ENCODE peak calls at places on chromosomes 12 and 14, in ten cellular contexts. One of them, this sample, is unnamed.

GRCh38 chr12:112116232-112117060 is 7.9 kb upstream of the NAA25 start:
- DNase-seq in gastrocnemius medialis: peak; percentile 36
- DNase-seq in WERI-Rb-1: peak; percentile 61
- DNase-seq in posterior vena cava: peak; percentile 86
- DNase-seq in HEK293T: peak; percentile 84
- DNase-seq in progenitor cell of endocrine pancreas: peak; percentile 34
- DNase-seq in EH: peak; percentile 56
- DNase-seq in mesothelial cell of epicardium: no peak
- DNase-seq in SK-MEL-5: peak; percentile 70
- DNase-seq in choroid plexus epithelial cell: peak; percentile 90
- DNase-seq in this sample: peak; percentile 27

GRCh38 chr14:31543969-31544799 is 17.0 kb upstream of the NUBPL start:
- DNase-seq in gastrocnemius medialis: no peak
- DNase-seq in WERI-Rb-1: no peak
- DNase-seq in posterior vena cava: no peak
- DNase-seq in HEK293T: peak; percentile 22
- DNase-seq in progenitor cell of endocrine pancreas: no peak
- DNase-seq in EH: no peak
- DNase-seq in mesothelial cell of epicardium: no peak
- DNase-seq in SK-MEL-5: peak; percentile 44
- DNase-seq in choroid plexus epithelial cell: peak; percentile 57
- DNase-seq in this sample: no peak

GRCh38 chr12:100391856-100392255 is 35.0 kb downstream of the SLC17A8 start:
- DNase-seq in gastrocnemius medialis: no peak
- DNase-seq in WERI-Rb-1: no peak
- DNase-seq in posterior vena cava: no peak
- DNase-seq in HEK293T: no peak
- DNase-seq in progenitor cell of endocrine pancreas: no peak
- DNase-seq in EH: peak; percentile 14
- DNase-seq in mesothelial cell of epicardium: no peak
- DNase-seq in SK-MEL-5: peak; percentile 72
- DNase-seq in choroid plexus epithelial cell: peak; percentile 61
- DNase-seq in this sample: peak; percentile 59

GRCh38 chr12:50055831-50056628 is 1.4 kb upstream of the ASIC1 start:
- DNase-seq in gastrocnemius medialis: no peak
- DNase-seq in WERI-Rb-1: peak; percentile 68
- DNase-seq in posterior vena cava: no peak
- DNase-seq in HEK293T: peak; percentile 65
- DNase-seq in progenitor cell of endocrine pancreas: no peak
- DNase-seq in EH: peak; percentile 51
- DNase-seq in mesothelial cell of epicardium: no peak
- DNase-seq in SK-MEL-5: peak; percentile 55
- DNase-seq in choroid plexus epithelial cell: peak; percentile 66
- DNase-seq in this sample: peak; percentile 51

GRCh38 chr12:108052260-108052659 is 76.8 kb upstream of the WSCD2 start:
- DNase-seq in gastrocnemius medialis: no peak
- DNase-seq in WERI-Rb-1: no peak
- DNase-seq in posterior vena cava: no peak
- DNase-seq in HEK293T: no peak
- DNase-seq in progenitor cell of endocrine pancreas: no peak
- DNase-seq in EH: no peak
- DNase-seq in mesothelial cell of epicardium: no peak
- DNase-seq in SK-MEL-5: no peak
- DNase-seq in choroid plexus epithelial cell: no peak
- DNase-seq in this sample: no peak

GRCh38 chr12:6791931-6792520 is 2.7 kb downstream of the CD4 start:
- DNase-seq in gastrocnemius medialis: no peak
- DNase-seq in WERI-Rb-1: no peak
- DNase-seq in posterior vena cava: no peak
- DNase-seq in HEK293T: no peak
- DNase-seq in progenitor cell of endocrine pancreas: no peak
- DNase-seq in EH: no peak
- DNase-seq in mesothelial cell of epicardium: no peak
- DNase-seq in SK-MEL-5: no peak
- DNase-seq in choroid plexus epithelial cell: no peak
- DNase-seq in this sample: no peak

GRCh38 chr12:2177003-2177402 is 124.2 kb downstream of the CACNA1C start:
- DNase-seq in gastrocnemius medialis: no peak
- DNase-seq in WERI-Rb-1: no peak
- DNase-seq in posterior vena cava: no peak
- DNase-seq in HEK293T: no peak
- DNase-seq in progenitor cell of endocrine pancreas: no peak
- DNase-seq in EH: no peak
- DNase-seq in mesothelial cell of epicardium: no peak
- DNase-seq in SK-MEL-5: no peak
- DNase-seq in choroid plexus epithelial cell: no peak
- DNase-seq in this sample: no peak

GRCh38 chr14:91115986-91116385 is 2.1 kb downstream of the DGLUCY start:
- DNase-seq in gastrocnemius medialis: no peak
- DNase-seq in WERI-Rb-1: no peak
- DNase-seq in posterior vena cava: no peak
- DNase-seq in HEK293T: no peak
- DNase-seq in progenitor cell of endocrine pancreas: no peak
- DNase-seq in EH: peak; percentile 52
- DNase-seq in mesothelial cell of epicardium: no peak
- DNase-seq in SK-MEL-5: peak; percentile 27
- DNase-seq in choroid plexus epithelial cell: no peak
- DNase-seq in this sample: no peak

GRCh38 chr14:28577711-28578131 is 188.9 kb upstream of the FOXG1 start:
- DNase-seq in gastrocnemius medialis: no peak
- DNase-seq in WERI-Rb-1: no peak
- DNase-seq in posterior vena cava: no peak
- DNase-seq in HEK293T: no peak
- DNase-seq in progenitor cell of endocrine pancreas: no peak
- DNase-seq in EH: no peak
- DNase-seq in mesothelial cell of epicardium: no peak
- DNase-seq in SK-MEL-5: peak; percentile 71
- DNase-seq in choroid plexus epithelial cell: peak; percentile 88
- DNase-seq in this sample: no peak

GRCh38 chr14:64759555-64759938 is 55.3 kb downstream of the PLEKHG3 start:
- DNase-seq in gastrocnemius medialis: no peak
- DNase-seq in WERI-Rb-1: no peak
- DNase-seq in posterior vena cava: no peak
- DNase-seq in HEK293T: no peak
- DNase-seq in progenitor cell of endocrine pancreas: no peak
- DNase-seq in EH: no peak
- DNase-seq in mesothelial cell of epicardium: no peak
- DNase-seq in SK-MEL-5: no peak
- DNase-seq in choroid plexus epithelial cell: no peak
- DNase-seq in this sample: no peak

GRCh38 chr14:77763978-77764377 is 3.0 kb upstream of the SNW1 start:
- DNase-seq in gastrocnemius medialis: no peak
- DNase-seq in WERI-Rb-1: peak; percentile 61
- DNase-seq in posterior vena cava: no peak
- DNase-seq in HEK293T: no peak
- DNase-seq in progenitor cell of endocrine pancreas: no peak
- DNase-seq in EH: no peak
- DNase-seq in mesothelial cell of epicardium: no peak
- DNase-seq in SK-MEL-5: no peak
- DNase-seq in choroid plexus epithelial cell: no peak
- DNase-seq in this sample: no peak

GRCh38 chr12:56839489-56840442 is 76.6 kb downstream of the HSD17B6 start:
- DNase-seq in gastrocnemius medialis: no peak
- DNase-seq in WERI-Rb-1: peak; percentile 57
- DNase-seq in posterior vena cava: no peak
- DNase-seq in HEK293T: peak; percentile 54
- DNase-seq in progenitor cell of endocrine pancreas: no peak
- DNase-seq in EH: peak; percentile 53
- DNase-seq in mesothelial cell of epicardium: no peak
- DNase-seq in SK-MEL-5: peak; percentile 59
- DNase-seq in choroid plexus epithelial cell: peak; percentile 64
- DNase-seq in this sample: no peak

GRCh38 chr12:111467092-111467861 is 61.6 kb downstream of the SH2B3 start:
- DNase-seq in gastrocnemius medialis: no peak
- DNase-seq in WERI-Rb-1: no peak
- DNase-seq in posterior vena cava: no peak
- DNase-seq in HEK293T: no peak
- DNase-seq in progenitor cell of endocrine pancreas: no peak
- DNase-seq in EH: peak; percentile 72
- DNase-seq in mesothelial cell of epicardium: no peak
- DNase-seq in SK-MEL-5: peak; percentile 29
- DNase-seq in choroid plexus epithelial cell: peak; percentile 57
- DNase-seq in this sample: no peak

GRCh38 chr14:61643546-61643945 is 51.8 kb upstream of the HIF1A start:
- DNase-seq in gastrocnemius medialis: no peak
- DNase-seq in WERI-Rb-1: no peak
- DNase-seq in posterior vena cava: no peak
- DNase-seq in HEK293T: no peak
- DNase-seq in progenitor cell of endocrine pancreas: no peak
- DNase-seq in EH: peak; percentile 90
- DNase-seq in mesothelial cell of epicardium: no peak
- DNase-seq in SK-MEL-5: no peak
- DNase-seq in choroid plexus epithelial cell: peak; percentile 27
- DNase-seq in this sample: no peak

GRCh38 chr14:75489480-75489837 is 32.8 kb upstream of the BATF start:
- DNase-seq in gastrocnemius medialis: no peak
- DNase-seq in WERI-Rb-1: no peak
- DNase-seq in posterior vena cava: no peak
- DNase-seq in HEK293T: no peak
- DNase-seq in progenitor cell of endocrine pancreas: no peak
- DNase-seq in EH: no peak
- DNase-seq in mesothelial cell of epicardium: no peak
- DNase-seq in SK-MEL-5: no peak
- DNase-seq in choroid plexus epithelial cell: no peak
- DNase-seq in this sample: no peak

GRCh38 chr12:7934560-7935463 is 1.2 kb downstream of the SLC2A3 start:
- DNase-seq in gastrocnemius medialis: no peak
- DNase-seq in WERI-Rb-1: peak; percentile 37
- DNase-seq in posterior vena cava: no peak
- DNase-seq in HEK293T: no peak
- DNase-seq in progenitor cell of endocrine pancreas: no peak
- DNase-seq in EH: peak; percentile 27
- DNase-seq in mesothelial cell of epicardium: no peak
- DNase-seq in SK-MEL-5: no peak
- DNase-seq in choroid plexus epithelial cell: peak; percentile 26
- DNase-seq in this sample: no peak

GRCh38 chr14:92457018-92457565 is 56.5 kb upstream of the RIN3 start:
- DNase-seq in gastrocnemius medialis: no peak
- DNase-seq in WERI-Rb-1: no peak
- DNase-seq in posterior vena cava: no peak
- DNase-seq in HEK293T: no peak
- DNase-seq in progenitor cell of endocrine pancreas: no peak
- DNase-seq in EH: no peak
- DNase-seq in mesothelial cell of epicardium: no peak
- DNase-seq in SK-MEL-5: no peak
- DNase-seq in choroid plexus epithelial cell: no peak
- DNase-seq in this sample: no peak

GRCh38 chr12:94186461-94187237 is 38.3 kb downstream of the PLXNC1 start:
- DNase-seq in gastrocnemius medialis: no peak
- DNase-seq in WERI-Rb-1: no peak
- DNase-seq in posterior vena cava: peak; percentile 82
- DNase-seq in HEK293T: no peak
- DNase-seq in progenitor cell of endocrine pancreas: peak; percentile 39
- DNase-seq in EH: peak; percentile 26
- DNase-seq in mesothelial cell of epicardium: peak; percentile 58
- DNase-seq in SK-MEL-5: no peak
- DNase-seq in choroid plexus epithelial cell: peak; percentile 76
- DNase-seq in this sample: peak; percentile 56

GRCh38 chr12:84785951-84786350 is 126.6 kb downstream of the SLC6A15 start:
- DNase-seq in gastrocnemius medialis: no peak
- DNase-seq in WERI-Rb-1: no peak
- DNase-seq in posterior vena cava: no peak
- DNase-seq in HEK293T: no peak
- DNase-seq in progenitor cell of endocrine pancreas: no peak
- DNase-seq in EH: peak; percentile 77
- DNase-seq in mesothelial cell of epicardium: no peak
- DNase-seq in SK-MEL-5: no peak
- DNase-seq in choroid plexus epithelial cell: no peak
- DNase-seq in this sample: no peak

GRCh38 chr14:59463773-59464650 is 1.2 kb downstream of the GPR135 start:
- DNase-seq in gastrocnemius medialis: no peak
- DNase-seq in WERI-Rb-1: no peak
- DNase-seq in posterior vena cava: peak; percentile 77
- DNase-seq in HEK293T: no peak
- DNase-seq in progenitor cell of endocrine pancreas: peak; percentile 21
- DNase-seq in EH: no peak
- DNase-seq in mesothelial cell of epicardium: no peak
- DNase-seq in SK-MEL-5: no peak
- DNase-seq in choroid plexus epithelial cell: peak; percentile 47
- DNase-seq in this sample: no peak

GRCh38 chr12:46556820-46557524 is 184.4 kb upstream of the SLC38A2 start:
- DNase-seq in gastrocnemius medialis: no peak
- DNase-seq in WERI-Rb-1: no peak
- DNase-seq in posterior vena cava: no peak
- DNase-seq in HEK293T: no peak
- DNase-seq in progenitor cell of endocrine pancreas: no peak
- DNase-seq in EH: peak; percentile 92
- DNase-seq in mesothelial cell of epicardium: no peak
- DNase-seq in SK-MEL-5: peak; percentile 62
- DNase-seq in choroid plexus epithelial cell: peak; percentile 87
- DNase-seq in this sample: no peak

GRCh38 chr14:36605506-36605857 is 23.1 kb upstream of the NKX2-8 start:
- DNase-seq in gastrocnemius medialis: no peak
- DNase-seq in WERI-Rb-1: no peak
- DNase-seq in posterior vena cava: no peak
- DNase-seq in HEK293T: no peak
- DNase-seq in progenitor cell of endocrine pancreas: no peak
- DNase-seq in EH: peak; percentile 15
- DNase-seq in mesothelial cell of epicardium: no peak
- DNase-seq in SK-MEL-5: peak; percentile 20
- DNase-seq in choroid plexus epithelial cell: peak; percentile 24
- DNase-seq in this sample: no peak

GRCh38 chr12:77679701-77680100 is 151.0 kb upstream of the NAV3 start:
- DNase-seq in gastrocnemius medialis: no peak
- DNase-seq in WERI-Rb-1: peak; percentile 32
- DNase-seq in posterior vena cava: no peak
- DNase-seq in HEK293T: no peak
- DNase-seq in progenitor cell of endocrine pancreas: no peak
- DNase-seq in EH: no peak
- DNase-seq in mesothelial cell of epicardium: no peak
- DNase-seq in SK-MEL-5: no peak
- DNase-seq in choroid plexus epithelial cell: peak; percentile 19
- DNase-seq in this sample: no peak

GRCh38 chr14:80926706-80927384 is 14.7 kb downstream of the CEP128 start:
- DNase-seq in gastrocnemius medialis: no peak
- DNase-seq in WERI-Rb-1: no peak
- DNase-seq in posterior vena cava: no peak
- DNase-seq in HEK293T: no peak
- DNase-seq in progenitor cell of endocrine pancreas: no peak
- DNase-seq in EH: peak; percentile 88
- DNase-seq in mesothelial cell of epicardium: no peak
- DNase-seq in SK-MEL-5: no peak
- DNase-seq in choroid plexus epithelial cell: peak; percentile 52
- DNase-seq in this sample: no peak

GRCh38 chr12:103632554-103633216 is 45.6 kb downstream of the STAB2 start:
- DNase-seq in gastrocnemius medialis: no peak
- DNase-seq in WERI-Rb-1: peak; percentile 82
- DNase-seq in posterior vena cava: peak; percentile 81
- DNase-seq in HEK293T: peak; percentile 89
- DNase-seq in progenitor cell of endocrine pancreas: peak; percentile 55
- DNase-seq in EH: peak; percentile 70
- DNase-seq in mesothelial cell of epicardium: no peak
- DNase-seq in SK-MEL-5: peak; percentile 90
- DNase-seq in choroid plexus epithelial cell: peak; percentile 75
- DNase-seq in this sample: no peak

This sample was measured in tibial nerve.